ENCODE peak calls at places on chromosomes 1 and 21, in eight cellular contexts. U is right lobe of liver, Q is NCI-H446 treated with DMSO at 0.1 percent for 48 hours, L is RPMI8226, E is fibroblast of lung, G is neural crest cell, X is astrocyte of the spinal cord, P is NCI-H345. O is an unnamed sample.

GRCh38 chr1:184392779-184393522 is 6.1 kb downstream of the C1orf21 start:
- DNase-seq in U (no peak), Q (no peak), L (no peak), E (no peak), G (no peak), X (no peak), P (no peak), O (no peak)

GRCh38 chr1:41582351-41582750 is 97.9 kb upstream of the EDN2 start:
- DNase-seq in U (no peak), Q (no peak), L (no peak), E (no peak), G (no peak), X (no peak), P (no peak), O (no peak)

GRCh38 chr1:88180449-88181108 is 503.5 kb upstream of the PKN2 start:
- DNase-seq in U (peak), Q (peak), L (peak), E (peak), G (peak), X (peak), P (peak), O (peak)

GRCh38 chr1:224333309-224333926 is 3.4 kb upstream of the NVL start:
- DNase-seq in U (no peak), Q (peak), L (peak), E (peak), G (no peak), X (peak), P (peak), O (peak)

GRCh38 chr1:10724052-10724494 is 72.4 kb downstream of the CASZ1 start:
- DNase-seq in U (no peak), Q (peak), L (peak), E (peak), G (no peak), X (peak), P (peak), O (peak)

GRCh38 chr1:23188434-23188884 is 19.8 kb upstream of the LUZP1 start:
- DNase-seq in U (no peak), Q (no peak), L (no peak), E (no peak), G (no peak), X (no peak), P (peak), O (no peak)

GRCh38 chr21:26100573-26100972 is 70.0 kb downstream of the APP start:
- DNase-seq in U (no peak), Q (no peak), L (no peak), E (no peak), G (no peak), X (no peak), P (no peak), O (no peak)

GRCh38 chr1:245211035-245211749 is 56.4 kb downstream of the KIF26B start:
- DNase-seq in U (no peak), Q (no peak), L (no peak), E (no peak), G (no peak), X (no peak), P (no peak), O (no peak)

GRCh38 chr1:1336931-1337792 is 6.1 kb downstream of the TAS1R3 start:
- DNase-seq in U (no peak), Q (no peak), L (no peak), E (no peak), G (no peak), X (no peak), P (no peak), O (no peak)

GRCh38 chr1:186841599-186841998 is 12.8 kb downstream of the PLA2G4A start:
- DNase-seq in U (no peak), Q (no peak), L (no peak), E (peak), G (no peak), X (no peak), P (no peak), O (no peak)

GRCh38 chr1:92784051-92784638 is 763 bp downstream of the EVI5 start:
- DNase-seq in U (no peak), Q (no peak), L (peak), E (peak), G (no peak), X (peak), P (no peak), O (no peak)

GRCh38 chr1:172326171-172326570 is 94.3 kb upstream of the C1orf105 start:
- DNase-seq in U (no peak), Q (no peak), L (no peak), E (peak), G (no peak), X (peak), P (no peak), O (no peak)

GRCh38 chr1:202643397-202644218 is 66.6 kb downstream of the SYT2 start:
- DNase-seq in U (no peak), Q (no peak), L (no peak), E (no peak), G (no peak), X (no peak), P (peak), O (no peak)

GRCh38 chr1:91555821-91556531 is 55.3 kb downstream of the CDC7 start:
- DNase-seq in U (no peak), Q (no peak), L (no peak), E (peak), G (no peak), X (peak), P (no peak), O (no peak)